ENCODE peak calls at places on chromosome X, in nine cellular contexts. One of them, this sample, is unnamed.

GRCh38 chrX:109360301-109360700 is 121.6 kb downstream of the GUCY2F start:
- DNase-seq in CD4-positive, CD25-positive, alpha-beta regulatory T cell: no peak
- DNase-seq in substantia nigra: no peak
- DNase-seq in ecto neural progenitor cell: no peak
- DNase-seq in NCI-H1436: no peak
- DNase-seq in NCI-H2029 treated with DMSO at 0.1 percent for 48 hours: no peak
- DNase-seq in HT-29: no peak
- DNase-seq in lung microvascular endothelial cell: no peak
- DNase-seq in T follicular helper cell: no peak
- DNase-seq in this sample: peak

GRCh38 chrX:107673933-107674479 is 45.7 kb downstream of the PRPS1 start:
- DNase-seq in NCI-H1436: peak
- DNase-seq in T follicular helper cell: peak
- DNase-seq in ecto neural progenitor cell: no peak
- DNase-seq in HT-29: peak
- DNase-seq in CD4-positive, CD25-positive, alpha-beta regulatory T cell: peak
- DNase-seq in substantia nigra: no peak
- DNase-seq in lung microvascular endothelial cell: peak
- DNase-seq in NCI-H2029 treated with DMSO at 0.1 percent for 48 hours: no peak
- DNase-seq in this sample: peak

GRCh38 chrX:11890843-11891514 is 132.9 kb downstream of the MSL3 start:
- DNase-seq in HT-29: no peak
- DNase-seq in T follicular helper cell: no peak
- DNase-seq in NCI-H1436: no peak
- DNase-seq in substantia nigra: no peak
- DNase-seq in ecto neural progenitor cell: no peak
- DNase-seq in lung microvascular endothelial cell: no peak
- DNase-seq in NCI-H2029 treated with DMSO at 0.1 percent for 48 hours: no peak
- DNase-seq in CD4-positive, CD25-positive, alpha-beta regulatory T cell: no peak
- DNase-seq in this sample: no peak

GRCh38 chrX:34893741-34894140 is 48.9 kb upstream of the FAM47B start:
- DNase-seq in CD4-positive, CD25-positive, alpha-beta regulatory T cell: no peak
- DNase-seq in HT-29: peak
- DNase-seq in lung microvascular endothelial cell: peak
- DNase-seq in substantia nigra: no peak
- DNase-seq in NCI-H1436: no peak
- DNase-seq in T follicular helper cell: no peak
- DNase-seq in NCI-H2029 treated with DMSO at 0.1 percent for 48 hours: no peak
- DNase-seq in ecto neural progenitor cell: no peak
- DNase-seq in this sample: no peak

GRCh38 chrX:32408389-32408788 is 803.0 kb downstream of the DMD start:
- DNase-seq in ecto neural progenitor cell: no peak
- DNase-seq in substantia nigra: no peak
- DNase-seq in NCI-H2029 treated with DMSO at 0.1 percent for 48 hours: no peak
- DNase-seq in NCI-H1436: no peak
- DNase-seq in T follicular helper cell: no peak
- DNase-seq in CD4-positive, CD25-positive, alpha-beta regulatory T cell: peak
- DNase-seq in lung microvascular endothelial cell: no peak
- DNase-seq in HT-29: peak
- DNase-seq in this sample: no peak

GRCh38 chrX:47217121-47217851 is 1.2 kb upstream of the CDK16 start:
- DNase-seq in HT-29: no peak
- DNase-seq in NCI-H2029 treated with DMSO at 0.1 percent for 48 hours: no peak
- DNase-seq in lung microvascular endothelial cell: no peak
- DNase-seq in ecto neural progenitor cell: peak
- DNase-seq in substantia nigra: no peak
- DNase-seq in NCI-H1436: no peak
- DNase-seq in CD4-positive, CD25-positive, alpha-beta regulatory T cell: no peak
- DNase-seq in T follicular helper cell: peak
- DNase-seq in this sample: peak

GRCh38 chrX:10813761-10814160 is 193.4 kb upstream of the MID1 start:
- DNase-seq in lung microvascular endothelial cell: no peak
- DNase-seq in NCI-H1436: no peak
- DNase-seq in NCI-H2029 treated with DMSO at 0.1 percent for 48 hours: no peak
- DNase-seq in HT-29: no peak
- DNase-seq in T follicular helper cell: no peak
- DNase-seq in ecto neural progenitor cell: no peak
- DNase-seq in CD4-positive, CD25-positive, alpha-beta regulatory T cell: no peak
- DNase-seq in substantia nigra: no peak
- DNase-seq in this sample: no peak

GRCh38 chrX:150761819-150762216 is 68.6 kb downstream of the MTMR1 start:
- DNase-seq in NCI-H1436: no peak
- DNase-seq in lung microvascular endothelial cell: no peak
- DNase-seq in ecto neural progenitor cell: no peak
- DNase-seq in T follicular helper cell: no peak
- DNase-seq in CD4-positive, CD25-positive, alpha-beta regulatory T cell: no peak
- DNase-seq in NCI-H2029 treated with DMSO at 0.1 percent for 48 hours: no peak
- DNase-seq in substantia nigra: no peak
- DNase-seq in HT-29: no peak
- DNase-seq in this sample: no peak

GRCh38 chrX:128818690-128819089 is 704.6 kb downstream of the SMARCA1 start:
- DNase-seq in substantia nigra: no peak
- DNase-seq in CD4-positive, CD25-positive, alpha-beta regulatory T cell: no peak
- DNase-seq in HT-29: no peak
- DNase-seq in NCI-H1436: no peak
- DNase-seq in NCI-H2029 treated with DMSO at 0.1 percent for 48 hours: no peak
- DNase-seq in ecto neural progenitor cell: no peak
- DNase-seq in T follicular helper cell: no peak
- DNase-seq in lung microvascular endothelial cell: no peak
- DNase-seq in this sample: no peak

GRCh38 chrX:15087747-15088146 is 182.1 kb downstream of the ASB9 start:
- DNase-seq in substantia nigra: no peak
- DNase-seq in NCI-H1436: no peak
- DNase-seq in CD4-positive, CD25-positive, alpha-beta regulatory T cell: no peak
- DNase-seq in NCI-H2029 treated with DMSO at 0.1 percent for 48 hours: no peak
- DNase-seq in lung microvascular endothelial cell: no peak
- DNase-seq in T follicular helper cell: no peak
- DNase-seq in HT-29: no peak
- DNase-seq in ecto neural progenitor cell: no peak
- DNase-seq in this sample: no peak

GRCh38 chrX:143664302-143664701 is 28.4 kb upstream of the SLITRK4 start:
- DNase-seq in NCI-H2029 treated with DMSO at 0.1 percent for 48 hours: no peak
- DNase-seq in lung microvascular endothelial cell: peak
- DNase-seq in ecto neural progenitor cell: no peak
- DNase-seq in NCI-H1436: no peak
- DNase-seq in CD4-positive, CD25-positive, alpha-beta regulatory T cell: no peak
- DNase-seq in T follicular helper cell: no peak
- DNase-seq in HT-29: peak
- DNase-seq in substantia nigra: no peak
- DNase-seq in this sample: peak

GRCh38 chrX:22686138-22686541 is 313.6 kb upstream of the DDX53 start:
- DNase-seq in lung microvascular endothelial cell: peak
- DNase-seq in T follicular helper cell: no peak
- DNase-seq in NCI-H1436: peak
- DNase-seq in ecto neural progenitor cell: no peak
- DNase-seq in NCI-H2029 treated with DMSO at 0.1 percent for 48 hours: no peak
- DNase-seq in substantia nigra: no peak
- DNase-seq in CD4-positive, CD25-positive, alpha-beta regulatory T cell: no peak
- DNase-seq in HT-29: no peak
- DNase-seq in this sample: peak

GRCh38 chrX:58025979-58026378 is 115.7 kb upstream of the ZXDA start:
- DNase-seq in substantia nigra: peak
- DNase-seq in NCI-H2029 treated with DMSO at 0.1 percent for 48 hours: peak
- DNase-seq in lung microvascular endothelial cell: peak
- DNase-seq in CD4-positive, CD25-positive, alpha-beta regulatory T cell: peak
- DNase-seq in HT-29: peak
- DNase-seq in NCI-H1436: no peak
- DNase-seq in T follicular helper cell: peak
- DNase-seq in ecto neural progenitor cell: no peak
- DNase-seq in this sample: peak

GRCh38 chrX:3094261-3094660 is 53.0 kb downstream of the ARSF start:
- DNase-seq in ecto neural progenitor cell: no peak
- DNase-seq in lung microvascular endothelial cell: no peak
- DNase-seq in CD4-positive, CD25-positive, alpha-beta regulatory T cell: no peak
- DNase-seq in T follicular helper cell: no peak
- DNase-seq in substantia nigra: no peak
- DNase-seq in HT-29: peak
- DNase-seq in NCI-H1436: no peak
- DNase-seq in NCI-H2029 treated with DMSO at 0.1 percent for 48 hours: no peak
- DNase-seq in this sample: peak

This sample was measured in brain microvascular endothelial cell.